ENCODE peak calls at places on chromosomes 3 and 15, in four cellular contexts. E, F, K and G are unnamed samples. For H3K4me1, the result is how much of the 10 kb centered on the place peaks cover.

GRCh38 chr3:114902691-114903101 is 244.4 kb downstream of the ZBTB20 start:
- DNase-seq in E (peak), F (peak), K (no peak), G (no peak)

GRCh38 chr3:45137656-45138181 is 8.5 kb downstream of the CDCP1 start:
- DNase-seq in E (no peak), F (no peak), K (no peak), G (peak)

GRCh38 chr3:57918123-57918837 is 89.9 kb upstream of the FLNB start:
- DNase-seq in E (no peak), F (no peak), K (no peak), G (no peak)

GRCh38 chr3:101836907-101837598 is 12.3 kb upstream of the NFKBIZ start:
- DNase-seq in E (no peak), F (no peak), K (no peak), G (no peak)

GRCh38 chr15:91857772-91858171 is 4.3 kb downstream of the SLCO3A1 start:
- DNase-seq in E (no peak), F (no peak), K (no peak), G (no peak)

GRCh38 chr3:175193815-175194518 is 334.8 kb downstream of the NAALADL2 start:
- DNase-seq in E (no peak), F (no peak), K (no peak), G (no peak)

GRCh38 chr15:65916664-65917406 is 47.5 kb downstream of the RAB11A start:
- DNase-seq in E (peak), F (peak), K (peak), G (peak)

GRCh38 chr3:9026320-9027040 is 63.2 kb upstream of the RAD18 start:
- DNase-seq in E (no peak), F (no peak), K (no peak), G (no peak)

GRCh38 chr3:102972350-102972749 is 537.5 kb downstream of the ZPLD1 start:
- DNase-seq in E (no peak), F (no peak), K (no peak), G (no peak)

GRCh38 chr15:73650387-73651126 is 17.4 kb upstream of the NPTN start:
- DNase-seq in E (no peak), F (no peak), K (no peak), G (no peak)

GRCh38 chr3:14123308-14124222 is 1.1 kb downstream of the CHCHD4 start:
- DNase-seq in E (no peak), F (no peak), K (no peak), G (no peak)

GRCh38 chr3:16647668-16648067 is 42.4 kb upstream of the DAZL start:
- DNase-seq in E (no peak), F (no peak), K (no peak), G (no peak)

GRCh38 chr3:124260206-124260915 is 268.4 kb upstream of the ROPN1 start:
- DNase-seq in E (peak), F (no peak), K (no peak), G (peak)

GRCh38 chr15:40343512-40343911 is 2.8 kb upstream of the CCDC9B start:
- DNase-seq in E (no peak), F (no peak), K (no peak), G (peak)

GRCh38 chr3:127911421-127911931 is 3.6 kb upstream of the KBTBD12 start:
- DNase-seq in E (no peak), F (no peak), K (no peak), G (no peak)

GRCh38 chr3:112394008-112394616 is 61.2 kb downstream of the CD200 start:
- DNase-seq in E (no peak), F (no peak), K (no peak), G (no peak)

GRCh38 chr3:186493507-186493906 is 50.7 kb downstream of the CRYGS start:
- DNase-seq in E (no peak), F (no peak), K (no peak), G (no peak)

GRCh38 chr3:82942041-82942440 is 1180.6 kb upstream of the GBE1 start:
- DNase-seq in E (no peak), F (no peak), K (no peak), G (no peak)

GRCh38 chr3:150300847-150301517 is 107.1 kb upstream of the TSC22D2 start:
- DNase-seq in E (no peak), F (no peak), K (no peak), G (no peak)

GRCh38 chr15:92306662-92307061 is 87.0 kb upstream of the ST8SIA2 start:
- DNase-seq in E (peak), F (peak), K (no peak), G (no peak)

GRCh38 chr3:191412764-191413163 is 48.2 kb upstream of the PYDC2 start:
- DNase-seq in E (no peak), F (no peak), K (no peak), G (no peak)

GRCh38 chr3:169657351-169658124 is 6.0 kb downstream of the MECOM start:
- DNase-seq in E (no peak), F (peak), K (no peak), G (no peak)

DNA sequence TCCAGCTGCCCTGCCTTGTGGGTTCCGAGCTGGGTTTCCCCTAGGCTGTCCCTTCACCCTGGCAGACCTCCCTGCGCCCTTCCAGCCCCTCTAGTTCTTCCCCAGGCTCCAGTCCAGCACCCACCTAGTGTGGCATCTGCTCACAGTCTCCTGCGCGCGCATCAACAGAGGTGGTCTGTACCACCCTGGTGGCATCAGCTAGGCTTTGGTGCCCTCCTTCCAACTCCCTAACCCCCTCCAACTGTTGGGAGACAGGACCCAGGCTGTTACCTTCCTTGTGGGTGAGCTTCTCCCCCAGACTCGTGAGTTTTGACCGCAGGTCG is 8.0 kb downstream of the CALML4 start:
- DNase-seq in E (no peak), F (no peak), K (peak), G (no peak)
- H3K4me1 ChIP-seq in E (under half), F (under half), K (under half), G (under half)

DNA sequence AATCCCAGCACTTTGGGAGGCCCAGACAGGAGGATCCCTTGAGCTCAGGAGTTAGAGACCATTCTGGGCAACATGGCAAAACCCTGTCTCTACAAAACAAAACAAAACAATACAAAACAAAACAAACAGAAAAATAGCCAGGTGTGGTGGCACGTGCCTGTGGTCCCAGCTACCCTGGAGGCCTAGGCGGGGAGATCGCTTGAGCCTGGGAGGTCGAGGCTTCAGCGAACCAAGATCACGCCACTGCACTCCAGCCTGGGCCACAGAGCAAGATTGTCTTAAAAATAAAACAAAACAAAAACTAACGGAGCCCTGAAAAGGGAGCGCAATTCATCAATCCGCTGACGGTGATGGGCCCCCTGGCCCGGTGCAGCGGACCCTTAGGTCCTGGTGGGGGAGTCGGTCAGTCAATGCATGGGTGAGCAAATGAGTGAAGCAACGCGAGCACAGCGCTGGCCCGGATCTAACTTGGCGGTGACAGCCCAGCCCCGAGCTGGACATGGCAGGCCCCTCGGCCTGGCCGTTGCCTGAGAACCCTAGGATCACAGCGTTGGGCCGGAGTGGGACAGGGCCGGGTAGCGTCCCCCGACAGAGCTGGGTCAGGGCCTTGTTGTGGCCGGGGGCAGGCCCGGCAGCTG is 52.4 kb upstream of the BLM start:
- DNase-seq in E (peak), F (no peak), K (peak), G (peak)
- H3K4me3 ChIP-seq in E (peak), F (no peak), K (peak), G (peak)

GRCh38 chr3:31880482-31881078 is 100.5 kb downstream of the OSBPL10 start:
- DNase-seq in E (no peak), F (no peak), K (no peak), G (no peak)
- H3K4me1 ChIP-seq in E (under half), F (under half), K (under half), G (under half)

GRCh38 chr15:83850015-83850414 is 196.1 kb downstream of the ADAMTSL3 start:
- DNase-seq in E (no peak), F (no peak), K (no peak), G (no peak)

GRCh38 chr15:83845230-83845629 is 191.3 kb downstream of the ADAMTSL3 start:
- DNase-seq in E (no peak), F (no peak), K (no peak), G (no peak)

GRCh38 chr15:83846847-83847246 is 192.9 kb downstream of the ADAMTSL3 start:
- DNase-seq in E (no peak), F (no peak), K (no peak), G (no peak)

GRCh38 chr15:83850846-83851245 is 196.9 kb downstream of the ADAMTSL3 start:
- DNase-seq in E (no peak), F (no peak), K (no peak), G (no peak)

GRCh38 chr15:83848315-83849050 is 194.6 kb downstream of the ADAMTSL3 start:
- DNase-seq in E (peak), F (no peak), K (no peak), G (no peak)
- H3K4me3 ChIP-seq in E (no peak), F (no peak), K (no peak), G (no peak)

DNA sequence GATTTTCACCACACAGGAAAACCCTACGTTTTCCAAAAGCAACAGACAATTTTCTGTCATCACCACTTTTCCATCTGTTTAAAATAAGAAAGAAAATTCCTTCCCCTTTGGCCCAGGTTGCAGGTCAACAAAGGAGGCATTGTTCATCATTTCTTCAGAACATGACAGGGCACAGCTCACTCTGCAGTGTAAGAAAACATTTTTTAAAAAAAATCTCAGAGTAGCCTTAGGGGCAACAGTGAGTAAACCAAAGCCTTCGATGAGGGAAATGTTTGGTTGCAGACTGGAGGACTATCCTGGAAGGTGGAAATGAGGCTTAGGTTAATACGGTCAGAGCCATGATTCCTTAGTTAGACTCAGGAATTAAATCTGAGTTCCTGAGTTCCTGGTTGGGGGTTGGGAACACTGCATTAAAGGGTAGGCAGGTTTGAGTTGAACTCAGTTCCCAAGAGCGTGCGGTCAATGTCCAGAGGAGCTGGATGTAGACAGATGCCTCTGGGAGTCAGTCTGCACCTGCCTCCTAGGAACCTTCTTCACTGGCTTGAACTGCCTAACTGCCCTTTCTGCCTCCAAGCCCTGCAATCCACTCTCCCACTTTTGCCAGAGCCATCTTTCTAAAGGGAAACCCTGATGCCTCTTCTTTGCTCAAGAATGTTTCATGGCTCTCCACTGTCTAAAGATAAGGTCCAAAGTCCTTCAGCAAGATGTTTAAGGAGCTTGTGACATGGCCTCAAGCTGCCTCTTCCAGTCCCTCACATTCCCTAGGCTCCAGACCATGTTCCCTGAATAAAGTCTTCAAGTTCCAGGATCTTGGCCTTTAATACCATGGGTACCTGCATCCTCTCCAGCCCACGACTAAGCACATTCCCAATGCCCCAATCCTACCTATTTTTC is 3.2 kb upstream of the HES1 start:
- DNase-seq in E (peak), F (peak), K (no peak), G (no peak)
- H3K4me1 ChIP-seq in E (under half), F (under half), K (under half), G (under half)

GRCh38 chr15:41559239-41559488 is 152 bp downstream of the TYRO3 start:
- DNase-seq in E (no peak), F (no peak), K (no peak), G (no peak)
- H3K4me3 ChIP-seq in E (peak), F (peak), K (peak), G (peak)

GRCh38 chr3:146972726-146973125 is 367.6 kb upstream of the PLSCR5 start:
- DNase-seq in E (no peak), F (no peak), K (no peak), G (no peak)
- H3K4me1 ChIP-seq in E (under half), F (under half), K (under half), G (under half)

GRCh38 chr3:133803474-133803873 is 2.1 kb upstream of the SRPRB start:
- DNase-seq in E (no peak), F (no peak), K (no peak), G (no peak)

GRCh38 chr3:133805702-133806475 is at the start of gene SRPRB:
- DNase-seq in E (peak), F (peak), K (peak), G (peak)

GRCh38 chr3:133799794-133800585 is 5.6 kb upstream of the SRPRB start:
- DNase-seq in E (peak), F (no peak), K (no peak), G (no peak)

GRCh38 chr3:133805384-133805701 is 272 bp upstream of the SRPRB start:
- DNase-seq in E (no peak), F (no peak), K (no peak), G (no peak)

DNA sequence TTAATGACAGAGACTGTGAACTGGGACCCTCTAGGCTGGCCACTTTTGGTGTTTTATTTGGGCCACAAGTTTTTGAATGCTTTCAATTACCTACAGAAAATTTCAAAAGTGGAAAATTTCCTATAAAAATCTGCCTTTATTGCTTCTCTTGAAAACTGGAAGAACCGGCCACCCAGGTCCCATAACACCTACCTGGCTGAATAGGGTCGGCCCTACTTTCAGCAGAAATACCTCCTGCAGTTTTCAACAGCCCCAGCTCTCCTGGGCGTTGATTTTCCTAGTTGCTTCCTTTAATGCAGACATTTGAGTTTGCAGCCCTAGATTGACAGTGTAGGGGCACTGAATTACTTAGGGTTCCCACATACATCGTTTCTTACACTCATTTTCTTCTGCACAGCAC is 719 bp upstream of the SRPRB start:
- DNase-seq in E (no peak), F (no peak), K (no peak), G (no peak)
- H3K4me3 ChIP-seq in E (no peak), F (no peak), K (peak), G (no peak)

DNA sequence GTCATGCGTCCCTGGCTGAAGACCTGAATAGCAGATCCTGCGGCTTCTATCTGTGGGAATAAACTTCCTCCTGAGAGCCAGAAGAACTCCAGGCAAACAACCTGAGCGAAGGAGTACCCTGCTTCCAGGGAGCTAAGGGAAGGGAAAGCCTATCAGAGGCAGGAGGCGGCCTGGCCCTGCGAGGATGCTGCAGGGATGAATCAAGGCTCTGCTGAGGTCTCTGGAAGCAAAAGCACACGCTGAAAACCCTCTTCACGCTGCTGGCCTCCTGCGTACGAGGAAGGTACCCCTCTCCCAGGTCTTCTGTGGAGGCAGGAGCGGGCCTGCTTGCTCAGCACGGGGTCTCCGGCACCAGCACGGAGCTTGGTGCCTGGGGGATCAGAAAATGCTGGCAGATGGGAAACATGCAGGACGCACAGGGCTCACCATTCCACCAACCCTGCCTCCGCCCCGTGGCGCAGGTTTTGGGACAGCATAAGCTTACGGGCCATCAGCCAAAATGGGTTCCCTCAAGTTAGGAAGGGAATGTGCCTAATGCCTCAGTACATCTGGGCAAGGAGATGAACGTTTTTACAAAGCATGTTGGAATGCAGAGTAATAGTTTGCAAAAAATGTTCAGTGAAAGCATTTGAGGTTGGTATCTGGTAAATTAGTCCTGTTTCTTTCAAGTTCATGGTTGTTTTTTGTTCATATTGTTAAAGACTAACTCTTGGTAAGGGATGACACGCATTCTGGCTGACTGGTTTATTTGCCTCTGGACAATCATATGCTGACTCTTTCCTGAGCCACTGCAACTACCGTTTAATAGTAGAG is 72.3 kb downstream of the CHSY1 start:
- DNase-seq in E (no peak), F (no peak), K (no peak), G (no peak)
- H3K4me1 ChIP-seq in E (under half), F (under half), K (under half), G (under half)

GRCh38 chr15:50355980-50356379 is 982 bp upstream of the GABPB1 start:
- DNase-seq in E (no peak), F (no peak), K (no peak), G (no peak)

GRCh38 chr15:50355612-50355905 is 561 bp upstream of the GABPB1 start:
- DNase-seq in E (no peak), F (peak), K (no peak), G (no peak)

GRCh38 chr15:50353999-50354837 is 780 bp downstream of the GABPB1 start:
- DNase-seq in E (peak), F (peak), K (peak), G (peak)

GRCh38 chr15:50354838-50355611 is at the start of gene GABPB1:
- DNase-seq in E (peak), F (peak), K (peak), G (peak)

GRCh38 chr15:50353251-50353998 is 1.6 kb downstream of the GABPB1 start:
- DNase-seq in E (peak), F (no peak), K (no peak), G (no peak)
- H3K4me3 ChIP-seq in E (peak), F (peak), K (peak), G (peak)